ENCODE peak calls at places on chromosomes 5 and 9, in six cellular contexts. S is BJ, A is neural progenitor cell, J is fibroblast of lung, E is cardiac muscle cell, H is lower leg skin. D is an unnamed sample.

GRCh38 chr5:100609594-100609993 is 74.4 kb downstream of the FAM174A start:
- DNase-seq in S (no peak), A (no peak), J (no peak), E (no peak), H (no peak), D (no peak)

GRCh38 chr9:121154782-121155181 is 46.9 kb downstream of the RAB14 start:
- DNase-seq in S (no peak), A (no peak), J (peak; percentile 70), E (no peak), H (no peak), D (no peak)

GRCh38 chr9:119088002-119088401 is 281.2 kb downstream of the BRINP1 start:
- DNase-seq in S (no peak), A (no peak), J (no peak), E (no peak), H (no peak), D (no peak)

GRCh38 chr9:137412431-137412830 is 10.5 kb downstream of the EXD3 start:
- DNase-seq in S (no peak), A (no peak), J (no peak), E (no peak), H (no peak), D (no peak)

GRCh38 chr9:37938121-37938906 is 34.4 kb upstream of the SLC25A51 start:
- DNase-seq in S (peak; percentile 47), A (peak; percentile 37), J (peak; percentile 86), E (no peak), H (no peak), D (no peak)

GRCh38 chr5:34031117-34031516 is 11.9 kb downstream of the C1QTNF3 start:
- DNase-seq in S (no peak), A (no peak), J (no peak), E (no peak), H (no peak), D (no peak)

GRCh38 chr9:130766031-130766903 is 68.8 kb upstream of the ABL1 start:
- DNase-seq in S (no peak), A (no peak), J (peak; percentile 78), E (no peak), H (no peak), D (no peak)

GRCh38 chr9:124263800-124264426 is 6.2 kb downstream of the NEK6 start:
- DNase-seq in S (no peak), A (no peak), J (no peak), E (no peak), H (no peak), D (no peak)

GRCh38 chr5:172926008-172926523 is 33.2 kb upstream of the RPL26L1 start:
- DNase-seq in S (no peak), A (no peak), J (no peak), E (no peak), H (no peak), D (no peak)

GRCh38 chr9:89448381-89448780 is 49.5 kb downstream of the SEMA4D start:
- DNase-seq in S (no peak), A (no peak), J (no peak), E (no peak), H (no peak), D (no peak)

GRCh38 chr5:35838370-35839042 is 18.2 kb upstream of the IL7R start:
- DNase-seq in S (no peak), A (no peak), J (peak; percentile 11), E (no peak), H (no peak), D (no peak)

GRCh38 chr9:110179734-110180133 is 28.2 kb downstream of the C9orf152 start:
- DNase-seq in S (peak; percentile 40), A (no peak), J (peak; percentile 81), E (no peak), H (no peak), D (no peak)

GRCh38 chr5:36242534-36243144 is 914 bp upstream of the NADK2 start:
- DNase-seq in S (no peak), A (no peak), J (no peak), E (no peak), H (no peak), D (no peak)

GRCh38 chr5:2068515-2068914 is 185.8 kb upstream of the IRX4 start:
- DNase-seq in S (no peak), A (no peak), J (no peak), E (no peak), H (no peak), D (no peak)

GRCh38 chr9:113137196-113138168 is 13.3 kb upstream of the SLC31A2 start:
- DNase-seq in S (no peak), A (no peak), J (no peak), E (no peak), H (no peak), D (no peak)

GRCh38 chr9:91775011-91775707 is 174.9 kb downstream of the ROR2 start:
- DNase-seq in S (no peak), A (peak; percentile 84), J (peak; percentile 42), E (peak; percentile 81), H (no peak), D (peak; percentile 60)

GRCh38 chr9:2802494-2802921 is 41.4 kb downstream of the PUM3 start:
- DNase-seq in S (no peak), A (no peak), J (peak; percentile 33), E (no peak), H (no peak), D (no peak)

GRCh38 chr9:110329676-110330235 is 7.9 kb downstream of the TXNDC8 start:
- DNase-seq in S (no peak), A (no peak), J (no peak), E (no peak), H (no peak), D (no peak)

GRCh38 chr9:86282077-86282978 is at the start of gene ISCA1:
- DNase-seq in S (peak; percentile 40), A (peak; percentile 99), J (peak; percentile 89), E (peak; percentile 99), H (peak; percentile 96), D (peak; percentile 98)

GRCh38 chr9:77063645-77064285 is 44.3 kb downstream of the FOXB2 start:
- DNase-seq in S (peak; percentile 47), A (no peak), J (peak; percentile 84), E (no peak), H (no peak), D (no peak)

GRCh38 chr5:90557871-90558270 is 726 bp upstream of the ADGRV1 start:
- DNase-seq in S (no peak), A (no peak), J (no peak), E (no peak), H (no peak), D (no peak)

GRCh38 chr9:124510650-124511425 is 3.6 kb upstream of the NR5A1 start:
- DNase-seq in S (no peak), A (no peak), J (no peak), E (no peak), H (no peak), D (no peak)

GRCh38 chr5:124332273-124332672 is 414.2 kb downstream of the ZNF608 start:
- DNase-seq in S (no peak), A (no peak), J (no peak), E (no peak), H (no peak), D (no peak)

GRCh38 chr9:123418506-123418905 is 62.5 kb downstream of the CRB2 start:
- DNase-seq in S (no peak), A (no peak), J (no peak), E (no peak), H (no peak), D (no peak)

GRCh38 chr9:84866402-84866801 is 196.9 kb downstream of the NTRK2 start:
- DNase-seq in S (no peak), A (no peak), J (no peak), E (no peak), H (no peak), D (no peak)

GRCh38 chr9:95757026-95757425 is 118.5 kb upstream of the ERCC6L2 start:
- DNase-seq in S (no peak), A (no peak), J (peak; percentile 85), E (no peak), H (no peak), D (no peak)

GRCh38 chr9:112174965-112175795 is at the start of gene SUSD1:
- DNase-seq in S (no peak), A (peak; percentile 74), J (peak; percentile 27), E (peak; percentile 67), H (no peak), D (peak; percentile 58)

GRCh38 chr9:121305269-121305994 is 37.5 kb downstream of the GSN start:
- DNase-seq in S (no peak), A (no peak), J (no peak), E (no peak), H (peak; percentile 80), D (peak; percentile 85)

GRCh38 chr5:38257236-38258036 is 923 bp upstream of the EGFLAM start:
- DNase-seq in S (no peak), A (peak; percentile 71), J (no peak), E (peak; percentile 11), H (no peak), D (no peak)

GRCh38 chr5:147455321-147455720 is 54.5 kb downstream of the DPYSL3 start:
- DNase-seq in S (no peak), A (peak; percentile 61), J (peak; percentile 90), E (no peak), H (peak; percentile 78), D (no peak)

DNA sequence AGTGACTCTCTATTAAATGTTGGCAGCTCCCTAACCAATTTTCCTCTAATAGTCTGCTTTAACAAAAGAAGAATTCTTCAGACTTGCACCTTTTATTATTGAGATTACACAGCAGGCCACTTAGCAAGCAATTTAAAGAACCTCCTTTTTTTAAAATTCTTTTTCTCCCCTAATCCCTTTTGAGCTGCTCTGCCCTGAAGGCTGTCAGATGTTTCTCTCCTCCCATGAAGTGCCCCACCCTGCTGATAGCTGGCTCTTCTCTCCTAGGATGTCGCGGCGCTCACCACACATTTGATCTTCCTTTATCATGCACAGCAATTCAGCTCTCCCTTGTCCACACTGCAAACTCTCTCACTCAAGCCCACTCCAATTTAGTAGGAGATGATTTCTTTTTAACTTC is 1471.1 kb upstream of the ACO1 start:
- DNase-seq in S (no peak), A (peak; percentile 64), J (no peak), E (no peak), H (no peak), D (no peak)
- H3K4me3 ChIP-seq in S (no peak overlapping the region), A (peak overlapping the region; percentile 23), J (no peak overlapping the region), E (no peak overlapping the region), H (no peak overlapping the region), D (no peak overlapping the region)

DNA sequence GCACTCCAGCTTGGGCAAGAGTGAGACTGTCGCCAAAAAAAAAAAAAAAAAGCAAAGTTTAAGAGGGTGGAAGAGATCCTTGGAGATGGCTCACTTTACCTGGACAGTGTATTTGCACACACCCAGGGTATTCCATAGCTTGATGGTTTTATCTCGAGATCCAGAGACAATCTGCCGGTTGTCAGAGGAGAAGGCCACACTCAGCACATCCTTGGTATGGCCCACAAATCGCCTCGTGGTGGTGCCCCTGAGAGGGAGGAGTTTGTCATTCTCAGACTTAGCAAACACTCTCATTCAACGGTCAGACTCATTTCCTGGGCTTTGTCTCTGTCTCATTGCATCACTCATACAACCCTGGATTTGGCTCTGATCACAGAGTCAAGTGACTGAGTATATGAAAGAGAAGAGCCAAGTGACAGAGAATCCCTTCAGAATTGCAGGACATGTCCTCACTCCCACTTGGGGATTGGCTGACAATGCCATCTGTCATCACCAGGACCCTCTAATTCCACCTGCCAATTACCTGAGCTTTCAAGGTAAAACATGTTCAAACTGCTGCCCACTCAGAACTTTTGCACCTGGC is 2.2 kb downstream of the RACK1 start:
- DNase-seq in S (no peak), A (no peak), J (peak; percentile 77), E (no peak), H (peak; percentile 52), D (no peak)
- H3K4me3 ChIP-seq in S (peak overlapping the region; percentile 80), A (peak overlapping the region; percentile 95), J (peak overlapping the region; percentile 94), E (peak overlapping the region; percentile 80), H (no peak overlapping the region), D (peak overlapping the region; percentile 94)

GRCh38 chr5:180352976-180353225 is 235 bp downstream of the GFPT2 start:
- DNase-seq in S (no peak), A (no peak), J (no peak), E (no peak), H (no peak), D (no peak)
- H3K4me3 ChIP-seq in S (peak overlapping the region; percentile 67), A (peak overlapping the region; percentile 79), J (peak overlapping the region; percentile 55), E (peak overlapping the region; percentile 89), H (peak overlapping the region; percentile 41), D (peak overlapping the region; percentile 76)

GRCh38 chr5:72543811-72544210 is 36.6 kb upstream of the ZNF366 start:
- DNase-seq in S (no peak), A (no peak), J (no peak), E (no peak), H (no peak), D (no peak)
- H3K4me3 ChIP-seq in S (no peak overlapping the region), A (no peak overlapping the region), J (no peak overlapping the region), E (no peak overlapping the region), H (no peak overlapping the region), D (no peak overlapping the region)

D was measured in left ventricle myocardium inferior.